ENCODE peak calls at places on chromosomes 1 and 21, in nine cellular contexts. N is fibroblast of lung, E is RWPE1, K is nephron progenitor cell, R is WTC11, J is OCI-LY7, G is cardiac fibroblast, Q is tibial artery, M is GM20000. D is an unnamed sample.

GRCh38 chr1:86567936-86568335 is 21.1 kb downstream of the CLCA4 start:
- DNase-seq in N (no peak), E (peak), K (no peak), R (no peak), J (no peak), G (no peak), Q (no peak), M (no peak), D (no peak)

GRCh38 chr1:209150114-209150513 is 433.4 kb upstream of the CAMK1G start:
- DNase-seq in N (peak), E (peak), K (peak), R (peak), J (peak), G (peak), Q (no peak), M (no peak), D (no peak)

GRCh38 chr1:11394592-11395229 is 84.2 kb upstream of the DISP3 start:
- DNase-seq in N (no peak), E (no peak), K (no peak), R (no peak), J (no peak), G (no peak), Q (no peak), M (no peak), D (no peak)

GRCh38 chr1:180211860-180212229 is 18.2 kb upstream of the LHX4 start:
- DNase-seq in N (no peak), E (no peak), K (no peak), R (no peak), J (no peak), G (no peak), Q (no peak), M (no peak), D (no peak)

GRCh38 chr1:169427081-169427611 is at the start of gene CCDC181:
- DNase-seq in N (peak), E (peak), K (peak), R (peak), J (no peak), G (peak), Q (peak), M (peak), D (peak)

GRCh38 chr21:21412096-21412495 is 413.9 kb downstream of the NCAM2 start:
- DNase-seq in N (no peak), E (no peak), K (no peak), R (no peak), J (no peak), G (no peak), Q (no peak), M (no peak), D (no peak)

GRCh38 chr1:54774820-54775498 is 10.6 kb upstream of the PARS2 start:
- DNase-seq in N (peak), E (peak), K (peak), R (peak), J (peak), G (peak), Q (no peak), M (no peak), D (no peak)

GRCh38 chr1:93567255-93567918 is 114.2 kb downstream of the BCAR3 start:
- DNase-seq in N (peak), E (no peak), K (no peak), R (no peak), J (no peak), G (peak), Q (no peak), M (no peak), D (no peak)

GRCh38 chr1:151828931-151829330 is 2.7 kb downstream of the RORC start:
- DNase-seq in N (no peak), E (peak), K (peak), R (peak), J (no peak), G (peak), Q (no peak), M (no peak), D (no peak)

GRCh38 chr1:43464840-43465693 is 11.3 kb upstream of the HYI start:
- DNase-seq in N (no peak), E (no peak), K (no peak), R (no peak), J (no peak), G (peak), Q (no peak), M (no peak), D (no peak)

GRCh38 chr1:225973158-225973557 is 26.0 kb downstream of the SDE2 start:
- DNase-seq in N (no peak), E (peak), K (no peak), R (no peak), J (no peak), G (no peak), Q (no peak), M (no peak), D (no peak)

GRCh38 chr1:33168556-33169289 is 13.1 kb downstream of the TRIM62 start:
- DNase-seq in N (no peak), E (no peak), K (no peak), R (no peak), J (no peak), G (no peak), Q (no peak), M (no peak), D (no peak)

GRCh38 chr1:214106375-214106774 is 118.6 kb downstream of the PROX1 start:
- DNase-seq in N (peak), E (no peak), K (no peak), R (no peak), J (no peak), G (peak), Q (no peak), M (no peak), D (no peak)

GRCh38 chr1:50268049-50268448 is 155.2 kb downstream of the DMRTA2 start:
- DNase-seq in N (no peak), E (peak), K (peak), R (peak), J (peak), G (no peak), Q (no peak), M (no peak), D (no peak)

DNA sequence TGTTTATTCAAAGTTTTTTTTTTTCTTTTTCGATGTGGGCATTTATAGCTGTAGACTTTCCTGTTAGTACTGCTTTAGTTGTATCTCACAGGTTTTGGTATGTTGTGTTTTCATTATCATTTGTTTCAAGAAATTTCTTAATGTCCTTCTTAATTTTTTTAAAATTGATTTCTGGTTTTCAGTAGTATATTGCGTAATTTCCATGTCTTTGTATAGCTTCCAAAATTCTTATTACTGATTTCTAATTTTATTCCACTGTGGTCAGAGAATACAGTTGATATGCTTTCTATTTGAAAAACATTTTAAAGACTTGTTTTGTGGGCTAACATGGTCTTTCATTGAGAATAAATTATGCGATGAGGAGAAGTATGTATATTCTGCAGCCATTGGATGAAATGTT is 463.2 kb upstream of the B3GALT2 start:
- DNase-seq in N (no peak), E (no peak), K (no peak), R (no peak), J (no peak), G (no peak), Q (no peak), M (no peak), D (no peak)
- TF ChIP-seq CTCF in N (no peak), E (no peak), K (no peak), R (no peak), J (no peak), G (no peak), Q (no peak), M (no peak), D (no peak)

GRCh38 chr1:176391621-176392020 is 71.4 kb upstream of the PAPPA2 start:
- DNase-seq in N (no peak), E (no peak), K (no peak), R (no peak), J (no peak), G (no peak), Q (no peak), M (no peak), D (no peak)
- TF ChIP-seq CTCF in N (no peak), E (no peak), K (no peak), R (no peak), J (no peak), G (no peak), Q (no peak), M (no peak), D (no peak)

DNA sequence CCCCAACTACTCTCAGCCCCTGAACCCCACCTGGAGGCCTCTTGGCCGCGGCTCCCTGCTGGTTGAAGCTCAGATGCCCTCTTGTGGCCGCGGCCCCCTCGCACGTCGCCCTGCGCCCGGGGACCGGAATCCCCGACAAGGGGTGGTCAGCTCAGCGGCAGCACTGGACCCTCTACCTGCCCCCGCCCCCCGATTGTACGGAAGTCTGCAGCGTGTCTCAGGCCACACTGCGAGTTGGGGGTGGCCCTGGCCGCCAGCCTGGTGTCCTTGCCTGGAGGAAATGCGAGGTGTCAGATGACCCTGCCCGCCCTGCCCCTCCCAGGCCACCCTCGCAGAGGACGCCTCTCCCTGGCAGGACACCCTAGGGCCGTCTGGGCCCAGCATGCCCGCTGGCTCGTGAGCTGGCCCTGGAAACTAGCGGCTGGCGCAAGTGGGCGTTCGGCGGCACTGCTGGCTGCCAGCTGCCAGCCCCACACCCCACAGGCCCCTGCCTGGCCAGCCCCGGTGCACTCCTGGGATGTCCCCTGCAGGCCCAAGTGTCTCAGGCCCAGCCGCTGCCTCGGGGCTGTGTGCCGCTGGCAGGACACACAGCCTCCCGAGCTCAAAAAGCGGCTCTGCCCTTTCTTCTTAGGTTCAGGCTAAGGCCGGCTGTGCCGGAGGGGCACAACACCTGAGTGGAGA is 60.8 kb downstream of the EDN2 start:
- DNase-seq in N (no peak), E (no peak), K (peak), R (peak), J (no peak), G (no peak), Q (no peak), M (peak), D (no peak)
- TF ChIP-seq CTCF in N (no peak), E (no peak), K (peak), R (no peak), J (peak), G (peak), Q (no peak), M (no peak), D (peak)

GRCh38 chr1:191993549-191993948 is 164.7 kb upstream of the RGS18 start:
- DNase-seq in N (peak), E (no peak), K (no peak), R (no peak), J (peak), G (peak), Q (no peak), M (no peak), D (no peak)
- TF ChIP-seq CTCF in N (no peak), E (no peak), K (no peak), R (no peak), J (no peak), G (no peak), Q (no peak), M (no peak), D (no peak)

DNA sequence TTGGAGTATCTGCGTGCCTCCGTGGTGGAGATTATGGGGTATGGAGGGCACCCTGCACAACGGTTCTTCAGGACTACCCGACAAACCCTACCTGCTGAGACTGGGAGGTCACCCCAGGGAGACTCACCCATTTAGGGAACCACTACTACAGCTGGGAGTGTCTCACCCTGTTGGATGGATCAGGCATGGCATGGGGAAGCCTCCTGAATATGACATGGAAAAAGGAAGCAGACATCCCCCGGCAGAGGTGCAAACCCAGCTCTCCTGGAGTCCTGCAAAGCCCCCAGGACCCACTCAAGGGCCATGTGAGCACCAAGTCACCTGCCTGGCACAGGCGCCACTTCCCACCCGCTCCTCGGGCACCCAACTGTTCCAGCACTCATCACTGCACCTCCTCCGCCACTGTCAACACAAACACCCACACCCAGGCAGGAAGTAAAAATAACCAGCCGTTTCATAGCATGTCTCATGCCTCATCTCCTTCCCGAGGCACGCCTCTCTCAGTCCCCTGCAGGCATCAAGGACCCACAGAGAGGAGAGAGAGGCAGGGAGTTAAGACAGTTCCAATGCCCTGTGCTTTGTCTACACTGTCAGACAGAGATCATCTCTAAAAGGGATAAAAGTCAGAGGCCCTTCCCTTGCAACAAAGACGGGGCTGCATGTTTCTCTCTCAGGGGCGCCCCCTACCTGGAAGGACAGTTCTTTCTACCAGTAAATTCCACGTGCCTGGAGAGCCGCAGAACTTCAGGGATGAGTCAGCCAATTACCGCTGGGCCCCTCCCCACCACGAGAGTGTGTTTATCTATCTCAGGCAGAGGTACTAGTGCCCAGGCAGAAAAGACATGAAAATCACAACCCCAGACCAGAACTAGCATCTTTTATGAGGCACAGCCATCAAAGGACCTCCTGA is 150.1 kb upstream of the SOD1 start:
- DNase-seq in N (no peak), E (peak), K (peak), R (peak), J (peak), G (peak), Q (no peak), M (peak), D (no peak)
- TF ChIP-seq CTCF in N (no peak), E (no peak), K (no peak), R (peak), J (peak), G (no peak), Q (no peak), M (no peak), D (peak)

GRCh38 chr1:26190373-26190987 is at the start of gene CATSPER4:
- DNase-seq in N (no peak), E (peak), K (peak), R (peak), J (peak), G (peak), Q (no peak), M (no peak), D (peak)
- TF ChIP-seq CTCF in N (no peak), E (no peak), K (peak), R (peak), J (peak), G (no peak), Q (no peak), M (no peak), D (peak)

DNA sequence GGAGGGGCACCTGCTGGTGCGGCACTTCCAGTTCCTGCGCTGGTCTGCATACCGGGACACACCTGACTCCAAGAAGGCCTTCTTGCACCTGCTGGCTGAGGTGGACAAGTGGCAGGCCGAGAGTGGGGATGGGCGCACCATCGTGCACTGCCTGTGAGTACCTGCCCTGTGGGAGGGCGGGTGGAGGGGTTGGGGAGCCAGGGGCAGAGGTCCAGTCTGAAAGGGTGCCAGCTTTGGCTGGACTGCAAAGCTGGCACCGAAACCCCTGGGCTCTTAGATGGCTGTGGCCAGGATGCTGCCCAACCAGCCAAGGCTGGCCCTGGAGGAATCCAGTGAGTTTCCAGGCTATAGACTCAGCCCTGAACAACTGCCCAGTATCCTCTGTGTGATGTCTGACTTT is 87.3 kb downstream of the PTPRU start:
- DNase-seq in N (no peak), E (no peak), K (no peak), R (no peak), J (no peak), G (no peak), Q (no peak), M (no peak), D (no peak)
- TF ChIP-seq CTCF in N (no peak), E (no peak), K (no peak), R (no peak), J (no peak), G (no peak), Q (no peak), M (no peak), D (no peak)

GRCh38 chr1:71170925-71171324 is 90.1 kb upstream of the ZRANB2 start:
- DNase-seq in N (no peak), E (no peak), K (no peak), R (no peak), J (no peak), G (peak), Q (no peak), M (no peak), D (no peak)
- TF ChIP-seq CTCF in N (peak), E (no peak), K (no peak), R (peak), J (no peak), G (no peak), Q (no peak), M (no peak), D (no peak)

DNA sequence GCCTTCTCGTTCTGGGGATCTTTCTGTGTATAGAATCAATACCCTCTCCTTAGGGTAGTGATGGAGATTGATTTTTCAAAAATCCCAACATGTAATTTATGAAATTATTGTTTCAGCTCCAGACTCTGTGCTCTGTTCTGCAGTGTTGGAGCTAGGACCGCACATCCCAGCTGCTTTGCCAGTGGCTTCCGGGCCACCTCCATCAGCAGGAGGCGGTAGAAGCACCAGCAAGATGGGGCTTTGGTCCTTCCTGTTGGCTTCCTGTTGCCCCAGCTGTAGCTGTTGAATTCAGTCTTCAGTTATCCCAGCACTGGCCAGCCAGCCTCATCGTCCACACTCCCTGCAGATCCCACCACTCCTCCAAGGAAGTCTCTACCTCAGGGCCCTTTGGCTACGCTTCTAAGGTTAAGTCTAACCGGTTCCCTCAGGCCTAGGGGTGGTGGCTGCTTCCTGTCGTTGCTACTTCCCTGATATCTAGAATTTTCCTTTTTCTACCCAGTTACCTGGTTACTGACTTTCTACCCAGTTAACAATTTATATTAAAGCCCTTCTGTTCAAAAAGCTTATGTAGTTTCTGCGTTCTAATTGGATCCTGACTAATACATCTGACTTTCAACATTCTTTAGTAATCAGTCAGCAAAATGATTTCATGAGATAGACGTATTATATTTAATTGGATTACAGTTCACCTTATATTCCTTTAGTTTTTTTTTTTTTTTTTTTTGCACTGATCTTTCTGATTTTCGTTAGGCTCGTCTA is 24.6 kb downstream of the GALNT2 start:
- DNase-seq in N (no peak), E (peak), K (no peak), R (no peak), J (no peak), G (no peak), Q (no peak), M (no peak), D (no peak)
- TF ChIP-seq CTCF in N (no peak), E (no peak), K (no peak), R (no peak), J (peak), G (no peak), Q (no peak), M (no peak), D (no peak)

DNA sequence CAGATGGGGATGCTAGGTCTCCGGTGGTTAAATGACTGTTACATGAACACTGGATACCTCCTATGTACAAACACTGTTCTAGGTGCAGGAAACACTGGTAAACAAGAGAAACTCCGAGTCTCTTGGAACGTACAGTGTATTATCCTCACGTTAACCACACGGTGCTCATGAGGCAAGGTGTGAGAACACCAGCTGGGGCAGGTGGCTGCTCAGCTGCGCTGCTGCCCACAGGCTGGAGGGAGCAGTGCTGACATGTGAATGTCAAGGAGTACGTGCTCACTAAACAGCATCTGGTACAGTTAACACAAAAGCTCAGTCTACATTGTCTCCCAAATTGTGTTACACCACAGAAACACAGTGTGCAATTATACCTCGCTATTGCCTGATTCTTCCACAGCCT is 138.5 kb downstream of the GLIS1 start:
- DNase-seq in N (no peak), E (no peak), K (no peak), R (no peak), J (peak), G (no peak), Q (no peak), M (no peak), D (no peak)
- TF ChIP-seq CTCF in N (no peak), E (no peak), K (no peak), R (no peak), J (no peak), G (no peak), Q (no peak), M (no peak), D (no peak)